ENCODE peak calls at places on chromosome 2, in eight cellular contexts. O is cardiac fibroblast, X is uterus, P is H1, R is activated B cell treated with CpG ODN at 0.5 μM for 24 hours, D is WTC11, G is heart right ventricle, I is lower lobe of right lung. Z is an unnamed sample.

GRCh38 chr2:98560256-98560771 is 48.0 kb downstream of the COA5 start:
- DNase-seq in O (peak), X (no peak), P (no peak), R (no peak), D (no peak), G (peak), I (no peak), Z (no peak)

GRCh38 chr2:224951723-224952481 is 90.4 kb downstream of the DOCK10 start:
- DNase-seq in O (no peak), X (no peak), P (no peak), R (no peak), D (no peak), G (no peak), I (no peak), Z (no peak)

GRCh38 chr2:222452422-222452950 is 28.1 kb downstream of the SGPP2 start:
- DNase-seq in O (no peak), X (peak), P (no peak), R (no peak), D (no peak), G (no peak), I (no peak), Z (no peak)

GRCh38 chr2:241903121-241904010 is 33.8 kb downstream of the RTP5 start:
- DNase-seq in O (no peak), X (no peak), P (no peak), R (peak), D (no peak), G (no peak), I (peak), Z (no peak)

GRCh38 chr2:149008381-149008780 is 30.1 kb upstream of the LYPD6B start:
- DNase-seq in O (no peak), X (no peak), P (no peak), R (no peak), D (no peak), G (no peak), I (no peak), Z (no peak)

GRCh38 chr2:240623531-240624010 is 1.7 kb upstream of the GPR35 start:
- DNase-seq in O (no peak), X (no peak), P (no peak), R (peak), D (peak), G (no peak), I (peak), Z (no peak)

GRCh38 chr2:68287580-68288441 is 31.9 kb downstream of the CNRIP1 start:
- DNase-seq in O (peak), X (peak), P (no peak), R (no peak), D (no peak), G (peak), I (no peak), Z (no peak)

GRCh38 chr2:5076599-5076998 is 615.6 kb upstream of the SOX11 start:
- DNase-seq in O (no peak), X (no peak), P (no peak), R (no peak), D (no peak), G (no peak), I (no peak), Z (no peak)

GRCh38 chr2:15899327-15899612 is 41.1 kb upstream of the MYCN start:
- DNase-seq in O (no peak), X (no peak), P (no peak), R (no peak), D (no peak), G (no peak), I (no peak), Z (no peak)

GRCh38 chr2:132617989-132618388 is 52.0 kb downstream of the LYPD1 start:
- DNase-seq in O (no peak), X (no peak), P (no peak), R (no peak), D (no peak), G (no peak), I (no peak), Z (no peak)

GRCh38 chr2:158732573-158733429 is 62.3 kb upstream of the DAPL1 start:
- DNase-seq in O (no peak), X (no peak), P (no peak), R (no peak), D (no peak), G (no peak), I (no peak), Z (no peak)

GRCh38 chr2:32741575-32741974 is 113.7 kb downstream of the TTC27 start:
- DNase-seq in O (no peak), X (no peak), P (no peak), R (no peak), D (no peak), G (no peak), I (no peak), Z (no peak)

GRCh38 chr2:218569038-218569431 is 396 bp downstream of the CNOT9 start:
- DNase-seq in O (peak), X (peak), P (no peak), R (no peak), D (peak), G (peak), I (peak), Z (no peak)

GRCh38 chr2:25362564-25363145 is 20.9 kb upstream of the DNMT3A start:
- DNase-seq in O (no peak), X (no peak), P (no peak), R (peak), D (no peak), G (peak), I (peak), Z (peak)

GRCh38 chr2:25844089-25844488 is 34.2 kb downstream of the ASXL2 start:
- DNase-seq in O (peak), X (no peak), P (no peak), R (no peak), D (no peak), G (no peak), I (no peak), Z (no peak)

GRCh38 chr2:102662861-102663260 is 43.5 kb downstream of the SLC9A2 start:
- DNase-seq in O (no peak), X (no peak), P (no peak), R (no peak), D (no peak), G (no peak), I (no peak), Z (no peak)

GRCh38 chr2:10286216-10287037 is 16.3 kb upstream of the HPCAL1 start:
- DNase-seq in O (no peak), X (no peak), P (no peak), R (no peak), D (no peak), G (peak), I (peak), Z (no peak)

GRCh38 chr2:109217362-109218086 is 88.5 kb downstream of the SH3RF3 start:
- DNase-seq in O (peak), X (no peak), P (no peak), R (no peak), D (no peak), G (no peak), I (no peak), Z (no peak)

GRCh38 chr2:20225294-20226151 is 593 bp upstream of the SDC1 start:
- DNase-seq in O (peak), X (peak), P (peak), R (peak), D (peak), G (peak), I (peak), Z (peak)

GRCh38 chr2:232073031-232073430 is 111.5 kb downstream of the DIS3L2 start:
- DNase-seq in O (peak), X (no peak), P (no peak), R (no peak), D (no peak), G (no peak), I (no peak), Z (no peak)

GRCh38 chr2:138670734-138671133 is 109.5 kb downstream of the NXPH2 start:
- DNase-seq in O (no peak), X (no peak), P (no peak), R (no peak), D (no peak), G (no peak), I (no peak), Z (no peak)

GRCh38 chr2:144464730-144465129 is 55.2 kb downstream of the ZEB2 start:
- DNase-seq in O (no peak), X (no peak), P (no peak), R (no peak), D (no peak), G (no peak), I (no peak), Z (no peak)

GRCh38 chr2:112836695-112837117 is at the start of gene IL1B:
- DNase-seq in O (peak), X (no peak), P (no peak), R (no peak), D (no peak), G (no peak), I (no peak), Z (no peak)

GRCh38 chr2:211085056-211085680 is 528.8 kb downstream of the CPS1 start:
- DNase-seq in O (peak), X (no peak), P (no peak), R (no peak), D (no peak), G (no peak), I (no peak), Z (no peak)

GRCh38 chr2:237968048-237968862 is 1.4 kb downstream of the UBE2F start:
- DNase-seq in O (peak), X (peak), P (no peak), R (no peak), D (no peak), G (no peak), I (no peak), Z (peak)

GRCh38 chr2:173652311-173652710 is 297.6 kb downstream of the CDCA7 start:
- DNase-seq in O (peak), X (no peak), P (no peak), R (no peak), D (no peak), G (no peak), I (no peak), Z (no peak)

GRCh38 chr2:36615214-36615613 is 17.2 kb upstream of the FEZ2 start:
- DNase-seq in O (peak), X (no peak), P (no peak), R (no peak), D (no peak), G (no peak), I (no peak), Z (no peak)

GRCh38 chr2:127624321-127625145 is 21.4 kb upstream of the GPR17 start:
- DNase-seq in O (no peak), X (no peak), P (no peak), R (no peak), D (peak), G (no peak), I (peak), Z (no peak)

GRCh38 chr2:216632321-216632951 is 784 bp upstream of the IGFBP2 start:
- DNase-seq in O (no peak), X (no peak), P (peak), R (no peak), D (no peak), G (no peak), I (no peak), Z (no peak)

GRCh38 chr2:99821572-99822369 is 320.6 kb downstream of the AFF3 start:
- DNase-seq in O (peak), X (no peak), P (no peak), R (no peak), D (no peak), G (no peak), I (no peak), Z (no peak)

GRCh38 chr2:139031722-139032121 is 251.5 kb upstream of the NXPH2 start:
- DNase-seq in O (no peak), X (no peak), P (no peak), R (no peak), D (peak), G (no peak), I (no peak), Z (no peak)

GRCh38 chr2:120346667-120347358 is 877 bp downstream of the INHBB start:
- DNase-seq in O (peak), X (no peak), P (peak), R (no peak), D (peak), G (no peak), I (no peak), Z (no peak)

GRCh38 chr2:239013670-239013960 is 165.7 kb downstream of the TWIST2 start:
- DNase-seq in O (no peak), X (no peak), P (no peak), R (no peak), D (no peak), G (no peak), I (no peak), Z (no peak)

DNA sequence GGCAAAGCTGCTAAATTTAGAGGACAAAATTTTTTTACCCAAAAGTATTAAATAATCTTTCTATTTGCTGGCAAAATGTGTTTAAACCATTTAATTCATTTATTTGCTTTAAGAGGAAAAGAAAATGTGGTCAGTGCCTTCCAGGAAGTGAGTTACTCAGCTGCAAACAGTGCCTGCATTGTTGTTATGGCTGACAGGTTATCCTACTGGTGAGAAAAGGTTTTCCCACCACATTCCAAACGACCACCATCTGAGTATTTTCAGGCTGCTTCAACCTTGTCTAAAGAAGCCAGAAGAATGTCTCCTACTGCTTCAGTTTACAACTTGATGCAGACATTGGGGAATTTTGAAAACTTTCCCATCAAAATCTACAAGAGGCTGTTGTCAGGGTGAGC is 461.2 kb upstream of the FANCL start:
- DNase-seq in O (no peak), X (no peak), P (no peak), R (no peak), D (no peak), G (no peak), I (no peak), Z (no peak)
- TF ChIP-seq CTCF in O (no peak), X (no peak), P (no peak), R (no peak), D (no peak), G (no peak), I (no peak), Z (no peak)

GRCh38 chr2:107093426-107093957 is 207.5 kb upstream of the ST6GAL2 start:
- DNase-seq in O (no peak), X (no peak), P (no peak), R (no peak), D (no peak), G (no peak), I (no peak), Z (no peak)
- TF ChIP-seq CTCF in O (no peak), X (no peak), P (no peak), R (no peak), D (no peak), G (no peak), I (no peak), Z (no peak)

GRCh38 chr2:61928816-61929471 is 23.5 kb downstream of the COMMD1 start:
- DNase-seq in O (peak), X (no peak), P (no peak), R (no peak), D (no peak), G (no peak), I (no peak), Z (no peak)

GRCh38 chr2:61924895-61925663 is 19.6 kb downstream of the COMMD1 start:
- DNase-seq in O (no peak), X (no peak), P (no peak), R (no peak), D (peak), G (no peak), I (no peak), Z (no peak)

GRCh38 chr2:61922714-61923113 is 17.2 kb downstream of the COMMD1 start:
- DNase-seq in O (no peak), X (no peak), P (no peak), R (no peak), D (no peak), G (no peak), I (no peak), Z (no peak)

DNA sequence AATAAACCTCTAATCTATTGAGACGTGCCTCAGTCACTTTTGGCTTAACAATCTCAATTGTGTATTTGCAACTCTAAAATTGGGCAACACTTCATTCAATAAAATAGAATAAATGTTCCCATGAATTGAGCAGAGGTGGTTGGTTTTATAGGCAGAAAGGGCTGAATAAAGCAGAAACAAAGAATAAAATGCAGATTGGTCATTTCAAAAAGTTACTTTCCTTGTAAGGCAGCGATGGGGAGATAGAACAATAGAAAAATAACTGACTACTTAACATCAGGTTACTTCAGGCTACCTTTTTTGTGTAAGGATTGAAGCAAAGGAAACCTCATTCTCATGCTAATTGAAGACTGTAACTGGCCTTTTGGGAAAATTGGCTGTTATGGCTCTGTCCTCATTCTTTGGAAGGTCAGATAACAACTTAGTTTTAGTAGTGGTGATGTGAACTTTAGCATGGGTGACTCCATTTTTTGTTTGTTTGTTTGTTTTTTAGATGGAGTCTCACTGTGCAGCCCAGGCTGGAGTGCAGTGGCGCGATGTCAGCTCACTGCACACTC is 21.5 kb downstream of the COMMD1 start:
- DNase-seq in O (no peak), X (no peak), P (no peak), R (no peak), D (no peak), G (no peak), I (no peak), Z (no peak)
- TF ChIP-seq CTCF in O (no peak), X (no peak), P (no peak), R (no peak), D (no peak), G (no peak), I (no peak), Z (no peak)

DNA sequence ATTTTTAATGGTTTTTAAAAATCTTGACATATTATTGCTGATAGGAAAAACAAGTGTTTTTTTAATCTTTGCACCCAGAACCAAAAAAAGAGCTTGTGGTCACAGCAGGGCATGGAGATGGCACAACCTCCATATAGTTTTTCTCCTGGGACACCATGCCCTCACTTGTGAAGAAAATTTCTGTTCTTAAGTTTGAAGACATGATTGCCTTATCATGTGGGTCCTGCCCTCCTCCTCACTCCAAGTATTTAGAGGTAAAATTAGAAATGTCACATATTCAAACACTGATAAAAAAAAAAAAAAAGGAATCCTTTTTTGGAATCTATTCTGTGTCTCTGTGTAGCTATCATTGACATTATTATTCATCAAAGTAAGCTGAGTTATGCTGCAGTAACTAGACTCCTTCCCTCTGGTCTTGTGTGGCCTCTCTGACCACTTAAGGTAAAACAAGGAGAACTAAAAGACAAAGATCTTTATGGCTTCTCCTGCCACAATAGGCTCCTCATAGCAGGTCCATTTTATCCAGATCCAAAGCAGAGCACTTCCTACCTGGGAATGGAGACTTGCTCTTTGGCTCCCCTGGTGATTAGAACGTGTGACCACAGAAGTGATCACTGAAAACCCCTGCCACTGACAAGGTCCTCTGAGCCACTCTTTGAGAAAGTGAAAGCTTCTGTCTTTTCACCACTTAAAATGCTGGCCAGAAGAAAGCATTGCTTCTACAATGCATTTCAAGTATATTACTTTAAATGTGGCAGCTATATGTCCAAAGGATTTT is 19.8 kb downstream of the ADD2 start:
- DNase-seq in O (no peak), X (no peak), P (peak), R (no peak), D (no peak), G (no peak), I (no peak), Z (no peak)
- TF ChIP-seq CTCF in O (no peak), X (no peak), P (peak), R (no peak), D (no peak), G (no peak), I (no peak), Z (no peak)

DNA sequence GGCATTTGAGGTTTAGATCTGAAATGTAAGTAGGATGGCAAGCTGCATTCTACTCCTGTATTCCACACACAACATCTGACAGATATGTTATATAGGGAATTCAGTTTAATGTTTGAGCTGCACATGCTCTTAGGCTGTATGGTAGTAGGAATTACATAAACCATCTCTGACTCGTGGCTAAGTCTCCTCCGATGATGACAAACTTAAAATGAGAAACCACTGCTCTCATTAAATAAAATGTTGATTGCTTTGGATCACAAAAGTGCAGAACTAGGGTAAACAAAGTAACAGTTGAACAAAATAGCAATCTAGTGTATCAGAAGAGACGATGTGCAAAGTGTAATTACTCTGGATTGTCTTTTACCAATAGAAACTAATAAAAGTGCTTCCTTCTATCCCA is 50.1 kb upstream of the WDR75 start:
- DNase-seq in O (no peak), X (no peak), P (no peak), R (no peak), D (no peak), G (no peak), I (no peak), Z (no peak)
- TF ChIP-seq CTCF in O (no peak), X (no peak), P (no peak), R (no peak), D (no peak), G (no peak), I (no peak), Z (no peak)

GRCh38 chr2:212938144-212938793 is 213.1 kb downstream of the IKZF2 start:
- DNase-seq in O (no peak), X (no peak), P (no peak), R (no peak), D (no peak), G (no peak), I (no peak), Z (no peak)

GRCh38 chr2:212943351-212943750 is 208.1 kb downstream of the IKZF2 start:
- DNase-seq in O (no peak), X (no peak), P (no peak), R (no peak), D (no peak), G (no peak), I (no peak), Z (no peak)

GRCh38 chr2:212940816-212941215 is 210.6 kb downstream of the IKZF2 start:
- DNase-seq in O (peak), X (no peak), P (no peak), R (no peak), D (peak), G (no peak), I (no peak), Z (no peak)

GRCh38 chr2:212939777-212940531 is 211.5 kb downstream of the IKZF2 start:
- DNase-seq in O (no peak), X (no peak), P (no peak), R (no peak), D (peak), G (no peak), I (peak), Z (no peak)

DNA sequence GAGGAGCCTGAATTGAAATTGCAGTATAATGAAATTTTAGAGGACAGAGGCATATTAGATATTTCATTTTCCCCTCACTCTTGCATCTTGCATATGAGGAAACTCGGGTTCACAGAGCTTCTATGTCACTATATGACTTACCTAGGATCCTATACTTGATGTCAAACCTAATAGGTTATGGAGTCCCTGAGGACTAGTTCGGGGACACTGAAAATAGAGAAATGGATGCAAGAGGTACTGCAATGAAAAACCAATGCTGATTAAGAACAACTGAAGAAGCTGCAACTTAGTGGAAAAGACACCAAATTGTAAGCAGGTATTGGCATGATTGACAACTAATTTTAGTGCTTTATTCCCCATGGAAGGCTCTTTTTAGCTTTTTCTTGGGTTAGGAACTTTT is 210.1 kb downstream of the IKZF2 start:
- DNase-seq in O (no peak), X (no peak), P (no peak), R (no peak), D (no peak), G (no peak), I (no peak), Z (no peak)
- TF ChIP-seq CTCF in O (no peak), X (no peak), P (no peak), R (no peak), D (no peak), G (no peak), I (no peak), Z (no peak)

Z was measured in GM06990.